ENCODE peak calls at places on chromosomes 16 and 17, in five cellular contexts. I is activated naive CD4-positive, alpha-beta T cell treated with anti-CD3 and anti-CD28 coated beads, Interleukin-2, amount 50 U/mL, for 72 hours; F is hepatocyte; T is T-helper 1 cell; R is stimulated activated CD8-positive, alpha-beta memory T cell treated with anti-CD3 and anti-CD28 coated beads, Interleukin-15, amount 100 ng/mL, for 1 hour. L is an unnamed sample.

GRCh38 chr16:75197522-75198134 is 9.3 kb downstream of the CTRB2 start:
- DNase-seq in F (no peak), R (no peak), T (no peak), I (peak), L (peak)

GRCh38 chr16:27840311-27841060 is 223.0 kb downstream of the GSG1L start:
- DNase-seq in T (no peak), F (no peak), I (peak), R (no peak), L (no peak)

GRCh38 chr16:1708768-1709180 is 2.8 kb downstream of the MAPK8IP3 start:
- DNase-seq in R (no peak), F (peak), T (no peak), I (no peak), L (no peak)

GRCh38 chr17:48740537-48740936 is 12.0 kb upstream of the HOXB13 start:
- DNase-seq in R (no peak), I (no peak), T (no peak), F (no peak), L (no peak)

GRCh38 chr17:9670596-9670995 is 25.3 kb downstream of the USP43 start:
- DNase-seq in R (no peak), F (no peak), I (no peak), T (no peak), L (no peak)

GRCh38 chr17:34499576-34499975 is 79.8 kb upstream of the TMEM132E start:
- DNase-seq in F (peak), T (no peak), R (no peak), I (no peak), L (no peak)

GRCh38 chr16:73976661-73977060 is 320.0 kb upstream of the PSMD7 start:
- DNase-seq in I (no peak), R (no peak), F (no peak), T (no peak), L (no peak)

GRCh38 chr17:43327421-43327820 is 71.4 kb upstream of the ARL4D start:
- DNase-seq in R (no peak), F (no peak), I (no peak), T (no peak), L (no peak)

L was measured in left lung.